ENCODE peak calls at places on chromosome 21, in eight cellular contexts. F, X, H, B, S, Z, J and C are unnamed samples.

GRCh38 chr21:26982767-26983166 is 15.9 kb upstream of the ADAMTS5 start:
- DNase-seq in F (no peak), J (no peak), B (peak; percentile 73), Z (no peak), H (no peak), S (no peak), X (no peak), C (no peak)

GRCh38 chr21:31460985-31461384 is 116.9 kb upstream of the TIAM1 start:
- DNase-seq in H (no peak), X (no peak), F (no peak), S (no peak), B (no peak), J (no peak), Z (no peak), C (no peak)

GRCh38 chr21:29293495-29293894 is 5.2 kb upstream of the BACH1 start:
- DNase-seq in H (no peak), S (no peak), F (no peak), X (no peak), J (no peak), B (no peak), Z (no peak), C (no peak)

GRCh38 chr21:22211943-22212342 is 1213.7 kb downstream of the NCAM2 start:
- DNase-seq in Z (no peak), F (no peak), J (no peak), B (no peak), S (no peak), H (no peak), X (no peak), C (no peak)

GRCh38 chr21:27772816-27773215 is 805.9 kb upstream of the ADAMTS5 start:
- DNase-seq in H (no peak), Z (no peak), J (no peak), B (no peak), X (no peak), F (no peak), S (no peak), C (no peak)

GRCh38 chr21:44874497-44875331 is 1.2 kb upstream of the PTTG1IP start:
- DNase-seq in S (no peak), H (peak; percentile 89), F (peak; percentile 46), X (peak; percentile 75), J (peak; percentile 93), Z (peak; percentile 88), B (peak; percentile 34), C (peak; percentile 85)

GRCh38 chr21:33552093-33552998 is 9.5 kb downstream of the SON start:
- DNase-seq in J (no peak), Z (no peak), B (peak; percentile 15), F (no peak), H (no peak), S (no peak), X (no peak), C (no peak)

GRCh38 chr21:38839370-38839681 is 33.6 kb downstream of the ETS2 start:
- DNase-seq in S (no peak), B (no peak), X (no peak), H (no peak), F (no peak), Z (no peak), J (no peak), C (no peak)

GRCh38 chr21:29939859-29940245 is at the start of gene GRIK1:
- DNase-seq in X (no peak), J (no peak), H (no peak), F (peak; percentile 40), S (no peak), Z (no peak), B (no peak), C (no peak)

GRCh38 chr21:44944596-44944995 is 4.8 kb downstream of the SLX9 start:
- DNase-seq in F (no peak), B (no peak), J (no peak), Z (peak; percentile 56), S (no peak), X (no peak), H (no peak), C (no peak)

GRCh38 chr21:35565204-35565611 is 495.1 kb downstream of the SETD4 start:
- DNase-seq in B (peak; percentile 93), H (no peak), F (no peak), Z (peak; percentile 71), S (no peak), J (peak; percentile 60), X (peak; percentile 52), C (no peak)

GRCh38 chr21:28447453-28447852 is 545.2 kb downstream of the LTN1 start:
- DNase-seq in F (no peak), B (peak; percentile 67), Z (no peak), S (no peak), X (no peak), J (no peak), H (no peak), C (no peak)

GRCh38 chr21:44982558-44983244 is 42.9 kb downstream of the SLX9 start:
- DNase-seq in B (peak; percentile 31), J (peak; percentile 57), S (no peak), X (peak; percentile 16), Z (peak; percentile 97), F (no peak), H (peak; percentile 56), C (peak; percentile 71)